ENCODE peak calls at places on chromosomes 13 and 19, in nine cellular contexts. N, D, Q, L, Z, H, W, V and X are unnamed samples.

GRCh38 chr19:3443840-3444694 is 36.3 kb downstream of the SMIM24 start:
- DNase-seq in N (no peak), D (no peak), Q (no peak), L (peak), Z (peak), H (no peak), W (no peak), V (no peak), X (no peak)

GRCh38 chr19:30029721-30030510 is 87.9 kb downstream of the URI1 start:
- DNase-seq in N (no peak), D (peak), Q (no peak), L (no peak), Z (no peak), H (no peak), W (peak), V (no peak), X (no peak)

GRCh38 chr19:14061081-14061749 is 661 bp downstream of the PALM3 start:
- DNase-seq in N (no peak), D (no peak), Q (no peak), L (no peak), Z (no peak), H (no peak), W (no peak), V (no peak), X (no peak)

GRCh38 chr13:36848228-36848982 is 29.4 kb downstream of the RFXAP start:
- DNase-seq in N (no peak), D (no peak), Q (peak), L (peak), Z (peak), H (no peak), W (peak), V (no peak), X (no peak)

GRCh38 chr13:67096418-67096817 is 133.7 kb downstream of the PCDH9 start:
- DNase-seq in N (no peak), D (no peak), Q (no peak), L (no peak), Z (no peak), H (no peak), W (no peak), V (no peak), X (no peak)

GRCh38 chr19:55146078-55146647 is 2.8 kb downstream of the TNNT1 start:
- DNase-seq in N (no peak), D (no peak), Q (peak), L (peak), Z (peak), H (no peak), W (peak), V (no peak), X (no peak)

GRCh38 chr19:46478356-46478986 is 7.1 kb upstream of the PNMA8A start:
- DNase-seq in N (peak), D (no peak), Q (peak), L (peak), Z (peak), H (no peak), W (peak), V (peak), X (no peak)

GRCh38 chr13:105139380-105140285 is 1395.8 kb downstream of the EFNB2 start:
- DNase-seq in N (peak), D (no peak), Q (peak), L (peak), Z (peak), H (peak), W (peak), V (peak), X (peak)

GRCh38 chr13:30745917-30746686 is 10.8 kb downstream of the ALOX5AP start:
- DNase-seq in N (no peak), D (no peak), Q (peak), L (no peak), Z (peak), H (no peak), W (no peak), V (no peak), X (no peak)

GRCh38 chr13:56216221-56216620 is 924.5 kb upstream of the PRR20A start:
- DNase-seq in N (no peak), D (no peak), Q (no peak), L (no peak), Z (no peak), H (no peak), W (no peak), V (no peak), X (no peak)

GRCh38 chr13:112735791-112736190 is 46.0 kb downstream of the ATP11A start:
- DNase-seq in N (no peak), D (no peak), Q (peak), L (no peak), Z (no peak), H (no peak), W (no peak), V (no peak), X (no peak)

GRCh38 chr13:109370486-109370885 is 415.9 kb downstream of the IRS2 start:
- DNase-seq in N (no peak), D (no peak), Q (peak), L (no peak), Z (no peak), H (no peak), W (no peak), V (no peak), X (no peak)

GRCh38 chr13:81745391-81745790 is 1404.5 kb upstream of the SPRY2 start:
- DNase-seq in N (no peak), D (no peak), Q (no peak), L (no peak), Z (no peak), H (no peak), W (no peak), V (no peak), X (no peak)

GRCh38 chr19:731000-731399 is 19.9 kb upstream of the MISP start:
- DNase-seq in N (no peak), D (no peak), Q (no peak), L (no peak), Z (no peak), H (no peak), W (no peak), V (no peak), X (no peak)

GRCh38 chr19:41695745-41696144 is 7.7 kb upstream of the CEACAM7 start:
- DNase-seq in N (no peak), D (no peak), Q (no peak), L (no peak), Z (no peak), H (no peak), W (no peak), V (no peak), X (no peak)